ENCODE peak calls at places on chromosomes 5 and 9, in five cellular contexts. S, A, R, Q and C are unnamed samples.

GRCh38 chr9:113934167-113934566 is 58.1 kb downstream of the ZNF618 start:
- DNase-seq in S (no peak), A (no peak), R (no peak), Q (no peak), C (no peak)

GRCh38 chr9:97396256-97396655 is 15.6 kb upstream of the TDRD7 start:
- DNase-seq in S (no peak), A (no peak), R (no peak), Q (no peak), C (no peak)

GRCh38 chr5:142551242-142552067 is 134.4 kb downstream of the FGF1 start:
- DNase-seq in S (no peak), A (peak), R (no peak), Q (no peak), C (no peak)

GRCh38 chr9:127311239-127311741 is 46.7 kb downstream of the GARNL3 start:
- DNase-seq in S (peak), A (peak), R (no peak), Q (no peak), C (no peak)

GRCh38 chr5:97141031-97141430 is 1.4 kb downstream of the LIX1 start:
- DNase-seq in S (no peak), A (no peak), R (no peak), Q (no peak), C (no peak)

GRCh38 chr9:71746023-71746752 is 22.1 kb downstream of the CEMIP2 start:
- DNase-seq in S (no peak), A (no peak), R (no peak), Q (no peak), C (no peak)

GRCh38 chr5:177402271-177403043 is 2.0 kb upstream of the PFN3 start:
- DNase-seq in S (peak), A (no peak), R (peak), Q (peak), C (no peak)

GRCh38 chr5:59003124-59003523 is 420.2 kb downstream of the RAB3C start:
- DNase-seq in S (no peak), A (no peak), R (no peak), Q (no peak), C (no peak)

GRCh38 chr5:103259705-103260355 is 1.3 kb downstream of the MACIR start:
- DNase-seq in S (peak), A (peak), R (no peak), Q (no peak), C (no peak)

GRCh38 chr5:1169608-1170115 is 31.7 kb upstream of the SLC6A19 start:
- DNase-seq in S (no peak), A (no peak), R (no peak), Q (no peak), C (no peak)

GRCh38 chr5:173572431-173573125 is 43.9 kb downstream of the BOD1 start:
- DNase-seq in S (no peak), A (no peak), R (no peak), Q (no peak), C (no peak)

GRCh38 chr5:170483701-170484458 is 19.9 kb upstream of the KCNIP1 start:
- DNase-seq in S (peak), A (no peak), R (no peak), Q (no peak), C (no peak)

GRCh38 chr5:170809551-170809950 is 26.0 kb downstream of the GABRP start:
- DNase-seq in S (peak), A (no peak), R (no peak), Q (no peak), C (no peak)

GRCh38 chr5:83512051-83512745 is 40.7 kb downstream of the VCAN start:
- DNase-seq in S (no peak), A (no peak), R (no peak), Q (no peak), C (no peak)

GRCh38 chr5:81525690-81526089 is 131.8 kb upstream of the ACOT12 start:
- DNase-seq in S (no peak), A (no peak), R (no peak), Q (no peak), C (no peak)

GRCh38 chr5:137289856-137290255 is 209.3 kb downstream of the SPOCK1 start:
- DNase-seq in S (no peak), A (no peak), R (no peak), Q (no peak), C (no peak)

GRCh38 chr9:122228906-122229837 is at the start of gene LHX6:
- DNase-seq in S (no peak), A (no peak), R (no peak), Q (no peak), C (no peak)

GRCh38 chr5:172005708-172006377 is 595 bp downstream of the FBXW11 start:
- DNase-seq in S (peak), A (peak), R (peak), Q (peak), C (peak)

GRCh38 chr5:57277085-57277484 is 103.2 kb downstream of the GPBP1 start:
- DNase-seq in S (peak), A (no peak), R (no peak), Q (no peak), C (no peak)
- TF ChIP-seq CTCF in S (peak), A (no peak), R (peak), Q (no peak), C (no peak)

GRCh38 chr5:31663519-31663918 is 24.6 kb downstream of the PDZD2 start:
- DNase-seq in S (no peak), A (peak), R (no peak), Q (no peak), C (no peak)

GRCh38 chr5:31661257-31661656 is 22.3 kb downstream of the PDZD2 start:
- DNase-seq in S (no peak), A (no peak), R (no peak), Q (no peak), C (no peak)

DNA sequence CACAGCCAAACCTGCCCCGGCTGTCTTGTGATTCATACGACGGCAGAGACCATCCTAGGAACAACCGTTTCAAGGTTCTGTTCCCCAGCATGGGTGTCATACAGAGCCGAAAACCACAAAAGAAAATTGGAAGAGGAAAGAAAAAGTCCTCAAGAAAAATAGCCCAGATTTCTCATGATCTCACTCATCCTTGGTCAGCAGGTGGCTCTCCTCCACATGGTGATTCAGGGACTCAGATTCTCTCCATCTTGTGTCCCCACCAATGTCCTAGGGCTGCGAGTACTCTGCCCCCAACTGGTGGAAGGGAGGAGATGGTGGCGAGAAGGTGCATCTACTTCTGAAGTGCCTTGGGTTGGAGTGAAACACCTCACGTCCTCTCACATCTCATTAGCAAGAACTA is 25.6 kb downstream of the PDZD2 start:
- DNase-seq in S (peak), A (no peak), R (no peak), Q (no peak), C (no peak)
- TF ChIP-seq CTCF in S (peak), A (no peak), R (peak), Q (no peak), C (no peak)

GRCh38 chr5:57292336-57292735 is 118.5 kb downstream of the GPBP1 start:
- DNase-seq in S (no peak), A (no peak), R (no peak), Q (no peak), C (no peak)

DNA sequence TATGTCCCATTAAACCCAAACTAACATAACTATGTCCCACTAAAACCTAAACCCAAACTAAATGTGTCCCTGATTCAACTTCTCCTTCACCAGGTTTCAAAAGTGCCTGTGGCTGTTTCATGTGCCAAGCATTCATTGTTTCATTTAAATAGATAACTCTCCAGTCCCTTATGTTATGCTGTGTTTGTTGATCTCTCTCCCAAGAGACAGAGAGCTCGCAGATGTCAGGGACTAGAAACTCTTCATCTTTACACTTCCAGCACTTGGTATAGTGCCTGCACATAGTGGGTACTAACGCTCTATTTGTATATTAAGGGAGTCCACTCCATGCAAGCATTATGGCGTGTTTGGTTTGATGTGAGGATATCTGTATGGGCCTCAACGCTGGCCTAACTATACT is 118.0 kb downstream of the GPBP1 start:
- DNase-seq in S (no peak), A (no peak), R (no peak), Q (no peak), C (no peak)
- TF ChIP-seq CTCF in S (no peak), A (no peak), R (no peak), Q (no peak), C (no peak)

GRCh38 chr9:84338792-84339191 is 1.8 kb downstream of the SLC28A3 start:
- DNase-seq in S (no peak), A (no peak), R (no peak), Q (no peak), C (no peak)

GRCh38 chr9:84339523-84339922 is 1.0 kb downstream of the SLC28A3 start:
- DNase-seq in S (no peak), A (no peak), R (no peak), Q (no peak), C (no peak)

GRCh38 chr9:84343111-84343521 is 2.6 kb upstream of the SLC28A3 start:
- DNase-seq in S (no peak), A (no peak), R (no peak), Q (no peak), C (no peak)

GRCh38 chr9:84339951-84340350 is 607 bp downstream of the SLC28A3 start:
- DNase-seq in S (no peak), A (no peak), R (no peak), Q (no peak), C (no peak)

DNA sequence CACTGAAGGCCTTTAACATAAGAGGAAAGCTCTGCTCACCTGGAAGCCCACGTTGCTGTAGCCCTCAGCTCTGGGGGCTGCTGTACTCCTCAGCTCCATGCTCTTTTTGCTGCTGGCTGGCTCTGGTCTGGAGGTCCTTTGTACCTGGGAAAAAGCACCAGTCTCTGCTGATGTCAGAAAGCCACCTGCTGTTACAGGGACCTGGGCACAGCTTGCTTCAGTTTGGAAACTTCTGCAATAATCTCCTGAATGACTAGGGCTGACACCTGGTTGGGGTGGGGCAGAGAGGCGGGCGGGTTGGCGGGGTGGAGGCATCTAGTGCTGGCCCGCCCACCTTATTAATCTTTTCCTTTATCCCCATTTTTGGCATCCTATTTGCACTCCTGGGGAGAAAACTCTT is at the start of gene SLC28A3:
- DNase-seq in S (no peak), A (no peak), R (no peak), Q (no peak), C (no peak)
- TF ChIP-seq CTCF in S (no peak), A (no peak), R (no peak), Q (no peak), C (no peak)

GRCh38 chr5:73437126-73438047 is 11.2 kb downstream of the FOXD1 start:
- DNase-seq in S (peak), A (no peak), R (peak), Q (no peak), C (no peak)
- TF ChIP-seq CTCF in S (peak), A (no peak), R (peak), Q (no peak), C (no peak)

GRCh38 chr9:134781895-134782294 is 98.7 kb upstream of the FCN2 start:
- DNase-seq in S (no peak), A (no peak), R (no peak), Q (no peak), C (no peak)
- TF ChIP-seq CTCF in S (no peak), A (no peak), R (peak), Q (no peak), C (no peak)

DNA sequence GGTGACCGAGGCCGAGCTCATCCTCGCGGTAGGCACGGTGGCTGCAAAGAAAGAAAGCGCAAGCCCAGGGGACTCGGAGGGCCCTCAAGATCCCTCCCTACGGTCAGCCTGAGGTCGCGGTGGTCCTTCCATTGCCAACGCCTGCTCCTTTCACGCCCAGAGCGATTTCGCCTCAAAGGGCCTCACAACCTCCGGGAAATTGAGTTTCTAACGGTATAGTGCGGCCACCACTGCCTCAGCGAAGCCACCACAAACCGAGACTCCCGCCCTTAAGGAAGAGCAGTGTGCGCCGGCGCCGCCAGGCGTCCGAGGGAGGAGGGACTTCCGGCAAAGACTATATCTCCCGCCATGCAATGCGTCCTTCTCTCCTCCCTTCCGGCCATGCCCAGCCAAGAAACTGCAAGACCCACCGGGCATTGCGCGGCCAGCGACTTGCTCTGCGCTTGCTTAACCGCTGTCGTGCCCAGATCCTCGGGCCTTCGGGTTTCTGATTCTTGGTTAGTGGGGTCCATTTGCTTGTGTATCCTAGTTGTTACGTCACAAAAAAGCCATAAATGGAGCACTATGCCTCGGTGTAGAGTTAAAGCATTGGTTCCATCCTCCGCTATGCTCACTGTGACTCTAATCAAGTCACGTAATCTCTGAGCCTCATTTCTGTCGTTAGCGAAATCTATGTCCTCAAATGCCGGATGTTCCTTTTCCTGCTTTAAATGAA is at the start of gene HAUS6:
- DNase-seq in S (peak), A (peak), R (peak), Q (peak), C (peak)
- TF ChIP-seq CTCF in S (no peak), A (peak), R (peak), Q (peak), C (no peak)

GRCh38 chr5:150097152-150097551 is 10.8 kb upstream of the CSF1R start:
- DNase-seq in S (no peak), A (no peak), R (no peak), Q (no peak), C (no peak)

GRCh38 chr5:150092159-150092787 is 5.9 kb upstream of the CSF1R start:
- DNase-seq in S (no peak), A (no peak), R (no peak), Q (no peak), C (no peak)
- TF ChIP-seq CTCF in S (no peak), A (no peak), R (no peak), Q (no peak), C (no peak)